ENCODE peak calls at places on chromosomes 6 and 20, in six cellular contexts. G is NCI-H345; Y is stimulated activated CD8-positive, alpha-beta memory T cell treated with anti-CD3 and anti-CD28 coated beads, Interleukin-2, amount 100 ng/mL, for 1 hour; R is psoas muscle; U is OCI-LY7; M is NCI-H2029. K is an unnamed sample.

GRCh38 chr20:2659547-2659946 is 4.5 kb downstream of the IDH3B start:
- DNase-seq in G (no peak), R (no peak), Y (no peak), U (no peak), M (no peak), K (no peak)

GRCh38 chr6:124699038-124699437 is 263.2 kb upstream of the RNF217 start:
- DNase-seq in M (no peak), Y (no peak), U (peak), G (no peak), R (no peak), K (no peak)

GRCh38 chr6:167679791-167680604 is 146.7 kb upstream of the AFDN start:
- DNase-seq in G (no peak), U (no peak), M (no peak), Y (no peak), R (no peak), K (no peak)

GRCh38 chr6:41185991-41186675 is 14.8 kb downstream of the TREML2 start:
- DNase-seq in G (no peak), Y (no peak), M (no peak), R (no peak), U (peak), K (no peak)

GRCh38 chr6:151958332-151958731 is 150.8 kb downstream of the ESR1 start:
- DNase-seq in M (no peak), G (no peak), Y (no peak), U (no peak), R (no peak), K (no peak)

GRCh38 chr20:47303736-47304135 is 52.8 kb downstream of the ZMYND8 start:
- DNase-seq in R (no peak), U (no peak), G (no peak), M (no peak), Y (no peak), K (no peak)

GRCh38 chr20:37564388-37565133 is 36.9 kb upstream of the BLCAP start:
- DNase-seq in R (peak), U (peak), G (peak), M (no peak), Y (no peak), K (peak)

GRCh38 chr6:98824163-98824906 is 10.0 kb upstream of the POU3F2 start:
- DNase-seq in Y (no peak), U (no peak), M (no peak), R (no peak), G (no peak), K (no peak)

GRCh38 chr20:57621426-57622200 is 1.4 kb upstream of the ZBP1 start:
- DNase-seq in Y (no peak), U (no peak), M (no peak), G (no peak), R (no peak), K (no peak)

GRCh38 chr6:98458713-98459112 is 375.7 kb upstream of the POU3F2 start:
- DNase-seq in U (no peak), R (no peak), G (no peak), Y (no peak), M (no peak), K (no peak)

GRCh38 chr6:39416728-39417127 is 94.2 kb upstream of the KCNK16 start:
- DNase-seq in U (no peak), M (no peak), Y (no peak), G (no peak), R (no peak), K (no peak)

GRCh38 chr6:109717971-109718370 is 26.9 kb downstream of the FIG4 start:
- DNase-seq in M (no peak), G (no peak), U (peak), R (no peak), Y (no peak), K (no peak)

GRCh38 chr6:94323853-94324252 is 904.5 kb upstream of the EPHA7 start:
- DNase-seq in Y (no peak), M (no peak), G (no peak), R (no peak), U (no peak), K (peak)

GRCh38 chr20:47719211-47719610 is 66.1 kb downstream of the SULF2 start:
- DNase-seq in Y (no peak), U (no peak), G (no peak), R (no peak), M (no peak), K (no peak)

GRCh38 chr20:61685462-61685861 is 380.2 kb downstream of the TAF4 start:
- DNase-seq in M (no peak), U (no peak), R (no peak), Y (no peak), G (no peak), K (no peak)

GRCh38 chr20:19757487-19757972 is 528 bp upstream of the RIN2 start:
- DNase-seq in Y (no peak), R (peak), M (peak), G (peak), U (no peak), K (no peak)

GRCh38 chr20:54115172-54115854 is 44.9 kb upstream of the BCAS1 start:
- DNase-seq in Y (no peak), U (no peak), R (no peak), M (no peak), G (no peak), K (no peak)

GRCh38 chr6:53095716-53096115 is 30.5 kb downstream of the FBXO9 start:
- DNase-seq in R (no peak), G (no peak), Y (no peak), U (no peak), M (no peak), K (no peak)

GRCh38 chr20:47950103-47950502 is 164.8 kb upstream of the SULF2 start:
- DNase-seq in M (peak), R (no peak), U (no peak), G (peak), Y (no peak), K (no peak)

GRCh38 chr6:21823371-21823770 is 229.8 kb downstream of the SOX4 start:
- DNase-seq in Y (no peak), U (no peak), R (no peak), M (no peak), G (no peak), K (peak)

GRCh38 chr20:48387675-48388074 is 440.1 kb downstream of the PREX1 start:
- DNase-seq in U (no peak), G (no peak), M (no peak), R (no peak), Y (no peak), K (no peak)

GRCh38 chr20:25043499-25044260 is 14.3 kb downstream of the ACSS1 start:
- DNase-seq in R (peak), G (no peak), M (no peak), Y (no peak), U (no peak), K (no peak)

GRCh38 chr20:43365691-43366090 is 92.0 kb upstream of the SRSF6 start:
- DNase-seq in R (no peak), U (no peak), Y (no peak), G (no peak), M (no peak), K (no peak)

GRCh38 chr6:27825025-27825823 is 87.0 kb downstream of the OR2B2 start:
- DNase-seq in Y (no peak), M (no peak), R (no peak), G (no peak), U (peak), K (peak)

GRCh38 chr6:164106345-164106769 is 691.8 kb downstream of the QKI start:
- DNase-seq in Y (no peak), U (peak), G (no peak), R (peak), M (no peak), K (peak)

GRCh38 chr6:11163932-11164331 is 52.4 kb upstream of the ERVFRD-1 start:
- DNase-seq in M (peak), G (no peak), R (no peak), Y (no peak), U (no peak), K (no peak)

GRCh38 chr20:63085087-63085861 is 78.5 kb upstream of the BHLHE23 start:
- DNase-seq in M (no peak), U (no peak), Y (no peak), G (no peak), R (peak), K (no peak)

GRCh38 chr6:168516941-168517741 is 76.2 kb downstream of the SMOC2 start:
- DNase-seq in G (no peak), Y (no peak), R (no peak), M (no peak), U (no peak), K (no peak)

GRCh38 chr20:24102290-24102689 is 113.7 kb upstream of the GGTLC1 start:
- DNase-seq in U (peak), Y (no peak), R (no peak), G (no peak), M (no peak), K (peak)

GRCh38 chr6:53939830-53940229 is 145.0 kb downstream of the LRRC1 start:
- DNase-seq in M (no peak), G (no peak), R (no peak), Y (no peak), U (no peak), K (no peak)

GRCh38 chr6:41367700-41368099 is 32.3 kb downstream of the NCR2 start:
- DNase-seq in R (no peak), M (peak), G (peak), U (peak), Y (no peak), K (peak)

GRCh38 chr6:56890066-56890465 is 64.8 kb upstream of the BEND6 start:
- DNase-seq in U (no peak), R (no peak), Y (no peak), M (no peak), G (no peak), K (no peak)

GRCh38 chr20:63850689-63851547 is 10.4 kb upstream of the ABHD16B start:
- DNase-seq in U (no peak), Y (no peak), R (no peak), G (no peak), M (no peak), K (peak)

K was measured in Kasumi-1.